ENCODE peak calls at places on chromosomes 12 and 14, in nine cellular contexts. D is PC-3, S is neural progenitor cell, U is OCI-LY7, E is GM23248, F is HCT116, H is MM.1S, T is GM23338, W is SK-N-SH. A is an unnamed sample.

GRCh38 chr12:6069452-6070093 is 54.9 kb downstream of the VWF start:
- DNase-seq in H (no peak), T (no peak), D (no peak), S (no peak), W (no peak), E (peak), U (no peak), F (no peak), A (no peak)

GRCh38 chr12:2794261-2794735 is 472 bp upstream of the FKBP4 start:
- DNase-seq in E (peak), W (no peak), U (peak), T (peak), S (no peak), H (no peak), F (no peak), D (no peak), A (peak)

GRCh38 chr14:43243168-43243567 is 1263.9 kb downstream of the FSCB start:
- DNase-seq in T (no peak), F (no peak), U (no peak), E (no peak), H (no peak), D (no peak), W (no peak), S (no peak), A (no peak)

GRCh38 chr12:3200032-3200617 is 122.9 kb downstream of the TSPAN9 start:
- DNase-seq in T (peak), U (no peak), F (no peak), W (peak), H (no peak), D (peak), E (peak), S (peak), A (peak)

GRCh38 chr14:23443411-23443812 is 8.0 kb upstream of the MYH7 start:
- DNase-seq in H (no peak), S (peak), F (no peak), E (no peak), U (no peak), W (no peak), T (no peak), D (no peak), A (no peak)

GRCh38 chr12:12507121-12507520 is 55.5 kb downstream of the DUSP16 start:
- DNase-seq in H (no peak), E (no peak), W (no peak), F (no peak), S (no peak), D (no peak), U (no peak), T (no peak), A (no peak)

GRCh38 chr12:126114420-126114819 is 1049.2 kb downstream of the AACS start:
- DNase-seq in E (no peak), F (no peak), T (no peak), U (no peak), D (no peak), S (no peak), W (no peak), H (no peak), A (no peak)

GRCh38 chr14:96053600-96054381 is 14.6 kb downstream of the C14orf132 start:
- DNase-seq in T (no peak), H (no peak), F (no peak), U (no peak), E (peak), S (no peak), W (peak), D (peak), A (peak)

GRCh38 chr12:6688543-6688999 is 604 bp downstream of the ZNF384 start:
- DNase-seq in F (no peak), S (no peak), E (peak), U (peak), H (peak), W (peak), D (no peak), T (no peak), A (peak)

GRCh38 chr14:50069325-50069724 is 47.0 kb downstream of the VCPKMT start:
- DNase-seq in U (no peak), S (no peak), W (no peak), D (no peak), E (no peak), T (no peak), F (no peak), H (no peak), A (no peak)

GRCh38 chr12:73935817-73936216 is 601.8 kb upstream of the ATXN7L3B start:
- DNase-seq in D (peak), T (peak), E (no peak), U (peak), W (no peak), S (peak), F (peak), H (peak), A (peak)

GRCh38 chr12:96247567-96247962 is 53.4 kb downstream of the ELK3 start:
- DNase-seq in H (no peak), U (no peak), W (no peak), D (peak), T (no peak), E (peak), F (no peak), S (no peak), A (no peak)

GRCh38 chr14:48983355-48983888 is 602.8 kb downstream of the RPS29 start:
- DNase-seq in S (no peak), U (no peak), H (no peak), W (no peak), T (no peak), E (no peak), F (no peak), D (no peak), A (peak)

GRCh38 chr12:102120886-102121285 is 903 bp downstream of the PARPBP start:
- DNase-seq in H (peak), U (peak), D (peak), T (peak), W (peak), E (peak), F (peak), S (peak), A (peak)

GRCh38 chr12:105420659-105421240 is 90.3 kb downstream of the C12orf75 start:
- DNase-seq in W (peak), E (peak), D (peak), H (peak), U (peak), T (peak), S (peak), F (peak), A (peak)

GRCh38 chr12:25423355-25423754 is 129.7 kb downstream of the LMNTD1 start:
- DNase-seq in T (no peak), D (no peak), H (no peak), S (no peak), E (no peak), U (no peak), F (no peak), W (no peak), A (peak)

GRCh38 chr12:31813305-31813704 is 84.5 kb upstream of the AMN1 start:
- DNase-seq in S (peak), T (peak), W (no peak), F (no peak), H (no peak), E (no peak), U (no peak), D (no peak), A (peak)

GRCh38 chr12:123388218-123388947 is 4.5 kb downstream of the KMT5A start:
- DNase-seq in S (peak), W (peak), F (no peak), T (peak), U (peak), E (peak), D (peak), H (peak), A (peak)

GRCh38 chr12:388547-389137 is 478 bp downstream of the KDM5A start:
- DNase-seq in W (no peak), F (no peak), D (peak), U (peak), E (peak), T (peak), H (peak), S (peak), A (peak)

GRCh38 chr14:22653012-22653621 is 9.0 kb upstream of the OR6J1 start:
- DNase-seq in T (peak), D (peak), U (peak), S (peak), H (peak), E (peak), W (peak), F (peak), A (peak)

GRCh38 chr12:30909721-30910350 is 16.7 kb upstream of the TSPAN11 start:
- DNase-seq in D (no peak), S (no peak), T (peak), E (peak), H (no peak), F (no peak), W (no peak), U (no peak), A (no peak)

GRCh38 chr12:6211421-6211869 is 11.2 kb downstream of the CD9 start:
- DNase-seq in E (peak), D (no peak), W (no peak), H (no peak), T (no peak), S (no peak), U (no peak), F (no peak), A (peak)

GRCh38 chr14:104138098-104138890 is at the start of gene KIF26A:
- DNase-seq in H (no peak), F (peak), E (no peak), D (peak), U (no peak), W (peak), S (peak), T (peak), A (peak)

GRCh38 chr14:30779210-30779609 is 95.1 kb upstream of the COCH start:
- DNase-seq in E (peak), W (no peak), T (no peak), H (peak), F (no peak), S (no peak), U (no peak), D (peak), A (no peak)

GRCh38 chr12:42428850-42429249 is 102.9 kb downstream of the PPHLN1 start:
- DNase-seq in W (no peak), E (no peak), S (no peak), H (no peak), F (no peak), T (no peak), D (no peak), U (no peak), A (no peak)

GRCh38 chr12:122891661-122892525 is 4.0 kb downstream of the VPS37B start:
- DNase-seq in D (peak), F (no peak), H (peak), W (no peak), T (peak), S (peak), U (no peak), E (peak), A (no peak)

GRCh38 chr14:76117789-76118188 is 33.9 kb upstream of the GPATCH2L start:
- DNase-seq in T (no peak), E (no peak), S (no peak), W (peak), F (no peak), U (no peak), H (no peak), D (no peak), A (no peak)

GRCh38 chr12:67593041-67593870 is 55.3 kb upstream of the DYRK2 start:
- DNase-seq in E (peak), W (no peak), S (no peak), U (no peak), H (no peak), D (peak), T (peak), F (peak), A (peak)
- H3K4me2 ChIP-seq in E (peak), W (peak), S (no peak), U (no peak), H (peak), D (peak), T (no peak), F (peak), A (peak)

GRCh38 chr12:121628037-121628436 is 1.7 kb downstream of the ORAI1 start:
- DNase-seq in H (no peak), W (peak), D (peak), F (no peak), E (no peak), U (peak), S (no peak), T (no peak), A (peak)

GRCh38 chr12:121628536-121628935 is 2.2 kb downstream of the ORAI1 start:
- DNase-seq in D (no peak), T (no peak), E (no peak), W (peak), U (peak), F (no peak), S (no peak), H (no peak), A (no peak)

GRCh38 chr12:121626087-121626852 is at the start of gene ORAI1:
- DNase-seq in S (peak), D (peak), W (peak), U (peak), F (peak), H (peak), T (peak), E (peak), A (peak)

GRCh38 chr12:121630791-121631190 is 4.5 kb downstream of the ORAI1 start:
- DNase-seq in U (no peak), H (no peak), D (no peak), W (peak), T (no peak), E (no peak), F (no peak), S (no peak), A (no peak)

DNA sequence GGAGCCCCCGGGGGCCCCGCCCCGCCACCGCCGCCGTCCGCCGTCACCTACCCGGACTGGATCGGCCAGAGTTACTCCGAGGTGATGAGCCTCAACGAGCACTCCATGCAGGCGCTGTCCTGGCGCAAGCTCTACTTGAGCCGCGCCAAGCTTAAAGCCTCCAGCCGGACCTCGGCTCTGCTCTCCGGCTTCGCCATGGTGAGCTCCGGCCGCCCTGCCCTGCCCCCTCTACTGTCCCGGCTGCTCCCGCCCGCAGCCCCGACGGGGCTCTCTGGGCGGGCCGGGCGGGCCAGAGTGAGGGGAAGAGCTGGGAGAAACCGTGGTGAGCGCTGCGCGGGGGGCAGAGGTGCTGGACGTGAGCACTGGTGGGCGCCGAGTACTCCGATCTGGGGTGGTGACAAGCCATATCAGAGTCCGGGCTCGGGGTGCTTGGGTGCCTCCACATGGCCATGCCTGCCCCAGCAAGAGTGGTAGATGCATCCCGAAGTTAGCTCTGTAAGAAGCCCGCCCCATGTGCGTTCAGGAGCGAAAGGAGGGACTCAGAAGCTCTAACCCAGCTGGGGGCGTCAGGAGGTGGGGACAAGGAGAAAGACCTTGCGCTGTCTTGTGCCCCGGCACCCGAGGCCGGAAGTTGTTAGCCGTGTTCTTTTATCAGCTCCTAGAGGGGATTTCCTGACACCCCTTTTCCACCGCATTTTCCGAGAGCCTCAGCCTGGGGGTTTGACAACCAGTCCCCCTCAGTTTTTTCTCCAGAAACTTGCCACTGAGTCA is 708 bp downstream of the ORAI1 start:
- DNase-seq in H (peak), T (peak), W (peak), S (peak), D (peak), E (peak), F (no peak), U (peak), A (peak)
- TF ChIP-seq EZH2phosphoT487 in H (no peak), T (no peak), W (no peak), S (no peak), D (no peak), E (no peak), F (no peak), U (no peak), A (no peak)

DNA sequence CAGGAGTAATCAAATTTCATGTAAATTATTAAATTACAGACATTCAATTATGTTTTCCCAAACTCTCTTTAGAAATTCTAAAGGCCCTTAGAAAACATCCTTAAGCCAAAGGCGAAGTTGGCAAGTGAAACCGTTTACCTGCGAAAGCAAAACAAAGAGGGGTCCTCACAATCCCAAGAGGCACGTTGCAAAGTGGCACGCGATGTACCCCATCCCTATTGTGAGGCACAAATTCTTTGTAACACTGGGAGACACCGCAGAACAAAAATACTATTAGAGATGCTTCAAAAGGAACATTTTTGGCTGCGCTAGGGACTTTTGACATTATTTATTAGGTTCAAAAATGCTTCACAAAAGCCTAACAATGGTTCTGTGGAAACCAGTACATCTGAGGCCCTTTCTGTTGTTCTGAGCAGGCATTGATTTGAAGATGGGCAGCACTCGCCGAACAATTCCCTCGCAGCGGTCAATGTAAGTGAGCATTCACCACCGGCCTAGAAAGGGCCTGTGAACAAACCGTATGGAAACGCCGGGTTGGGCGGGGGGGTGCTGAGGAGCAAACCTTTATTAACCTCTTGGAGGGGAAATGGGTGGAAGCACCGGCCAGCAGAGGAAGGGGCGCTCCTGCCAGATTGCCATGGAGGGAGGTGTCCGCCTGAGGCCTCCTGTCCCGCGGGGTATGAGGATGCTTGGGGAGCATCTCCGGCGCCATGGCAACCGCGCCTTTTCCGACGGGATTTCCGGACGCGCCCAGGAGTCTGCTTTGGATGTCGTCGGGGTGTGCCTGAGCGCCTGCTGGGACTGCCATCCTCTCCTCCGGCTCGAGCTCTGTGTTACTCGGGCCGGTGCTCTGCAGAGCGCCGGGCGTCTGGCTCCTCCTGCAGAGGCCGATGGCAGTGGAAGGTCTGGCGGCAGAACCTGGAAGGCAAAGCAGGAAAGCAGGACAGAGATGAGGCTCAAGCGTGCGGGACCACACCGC is 193.8 kb downstream of the C12orf42 start:
- DNase-seq in S (peak), U (no peak), W (peak), F (no peak), T (peak), H (no peak), E (no peak), D (no peak), A (peak)
- H2AFZ ChIP-seq in S (peak), U (no peak), W (no peak), F (no peak), T (peak), H (no peak), E (no peak), D (no peak), A (no peak)

GRCh38 chr12:124698211-124698997 is 131.0 kb upstream of the NCOR2 start:
- DNase-seq in T (no peak), S (no peak), F (no peak), D (no peak), W (no peak), U (no peak), H (no peak), E (peak), A (no peak)
- H3K4me2 ChIP-seq in T (no peak), S (no peak), F (no peak), D (no peak), W (no peak), U (no peak), H (no peak), E (peak), A (no peak)

GRCh38 chr14:61130512-61131260 is 149.6 kb downstream of the SLC38A6 start:
- DNase-seq in E (no peak), S (no peak), H (no peak), T (no peak), W (no peak), D (no peak), U (no peak), F (no peak), A (no peak)

GRCh38 chr14:61129168-61129745 is 148.2 kb downstream of the SLC38A6 start:
- DNase-seq in E (no peak), S (no peak), H (no peak), U (no peak), F (no peak), W (no peak), D (peak), T (no peak), A (no peak)

GRCh38 chr14:61126083-61126962 is 145.3 kb downstream of the SLC38A6 start:
- DNase-seq in D (no peak), S (no peak), T (no peak), H (peak), F (no peak), W (no peak), U (no peak), E (no peak), A (no peak)

GRCh38 chr14:61127099-61127498 is 146.1 kb downstream of the SLC38A6 start:
- DNase-seq in F (no peak), U (no peak), W (no peak), S (peak), T (no peak), E (no peak), H (no peak), D (no peak), A (no peak)

DNA sequence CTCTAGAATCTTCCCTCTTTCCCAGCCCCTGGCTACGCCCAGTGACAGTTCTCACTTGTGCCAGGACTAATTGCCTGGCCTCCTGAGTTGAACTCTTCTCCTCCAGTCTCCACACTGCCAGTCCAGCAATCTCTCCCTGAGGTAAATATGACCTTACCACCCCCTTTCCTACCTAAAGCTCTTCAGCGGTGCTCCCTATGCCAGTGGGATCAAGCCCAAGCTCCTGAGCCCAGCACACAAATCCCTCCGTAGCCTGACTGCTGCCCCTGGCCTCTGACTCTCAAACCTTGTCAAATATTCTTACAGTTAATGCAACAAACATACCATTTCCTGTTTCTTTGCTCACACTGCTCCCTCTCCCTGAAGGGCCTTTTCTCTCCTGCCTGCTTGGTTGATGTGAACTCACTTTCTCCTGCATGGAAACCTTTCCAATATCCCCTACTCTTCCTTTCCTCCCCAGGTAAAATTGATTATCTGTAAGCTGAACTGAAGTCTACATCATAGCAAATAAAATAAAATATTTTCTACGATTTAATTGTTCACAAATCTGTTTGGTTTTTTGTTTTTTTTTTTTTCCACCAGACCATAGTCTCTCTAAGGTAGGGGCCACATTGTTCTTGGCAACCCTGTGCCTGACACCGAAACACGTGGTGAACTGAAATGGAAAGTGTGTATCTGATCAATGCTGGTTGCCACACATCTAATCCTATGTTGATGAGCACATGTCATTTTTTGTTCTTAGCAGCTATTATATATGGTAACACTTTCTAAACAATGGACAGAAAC is 147.5 kb downstream of the SLC38A6 start:
- DNase-seq in D (no peak), F (no peak), U (peak), T (no peak), S (no peak), H (no peak), E (no peak), W (no peak), A (no peak)
- TF ChIP-seq EZH2phosphoT487 in D (no peak), F (no peak), U (no peak), T (no peak), S (no peak), H (no peak), E (no peak), W (no peak), A (no peak)

GRCh38 chr12:52063986-52064649 is 5.7 kb upstream of the ATG101 start:
- DNase-seq in S (no peak), U (no peak), H (no peak), W (no peak), T (no peak), D (peak), F (no peak), E (peak), A (no peak)

GRCh38 chr12:52061470-52062166 is 8.2 kb upstream of the ATG101 start:
- DNase-seq in D (no peak), E (no peak), W (no peak), U (no peak), F (no peak), T (no peak), S (peak), H (no peak), A (no peak)

GRCh38 chr12:52060498-52061177 is 9.1 kb upstream of the ATG101 start:
- DNase-seq in F (no peak), D (no peak), T (no peak), E (no peak), U (no peak), W (no peak), S (no peak), H (no peak), A (no peak)

GRCh38 chr12:52062167-52063080 is 7.4 kb upstream of the ATG101 start:
- DNase-seq in W (peak), S (no peak), F (no peak), U (no peak), H (no peak), E (no peak), T (no peak), D (no peak), A (no peak)

GRCh38 chr12:52063081-52063985 is 6.4 kb upstream of the ATG101 start:
- DNase-seq in D (no peak), U (no peak), H (no peak), F (no peak), E (no peak), W (no peak), T (no peak), S (no peak), A (no peak)
- H2AFZ ChIP-seq in D (no peak), U (no peak), H (no peak), F (no peak), E (peak), W (no peak), T (no peak), S (no peak), A (no peak)